ENCODE peak calls at places on chromosome 4, in six cellular contexts. D is Calu3, Q is HEK293T, I is head of caudate nucleus, X is amygdala, S is cardiac muscle cell. N is an unnamed sample.

GRCh38 chr4:997375-998071 is 4.3 kb upstream of the SLC26A1 start:
- DNase-seq in I (peak), D (no peak), Q (no peak), X (no peak), S (no peak), N (no peak)

GRCh38 chr4:23878235-23878861 is 11.5 kb downstream of the PPARGC1A start:
- DNase-seq in D (no peak), X (no peak), Q (no peak), S (no peak), I (no peak), N (no peak)

GRCh38 chr4:89307446-89308160 is at the start of gene GPRIN3:
- DNase-seq in S (peak), I (peak), X (peak), Q (peak), D (peak), N (peak)

GRCh38 chr4:111989817-111990216 is 155.4 kb upstream of the FAM241A start:
- DNase-seq in I (no peak), X (no peak), S (no peak), Q (no peak), D (no peak), N (no peak)

GRCh38 chr4:88752754-88753153 is 55.1 kb upstream of the NAP1L5 start:
- DNase-seq in Q (no peak), I (no peak), S (no peak), X (no peak), D (no peak), N (no peak)

GRCh38 chr4:88106205-88106604 is 52.2 kb downstream of the ABCG2 start:
- DNase-seq in I (no peak), X (no peak), D (no peak), Q (no peak), S (no peak), N (no peak)

GRCh38 chr4:103306870-103307345 is 108.8 kb upstream of the CENPE start:
- DNase-seq in S (peak), I (peak), X (peak), D (peak), Q (no peak), N (peak)

GRCh38 chr4:110515676-110516075 is 39.7 kb downstream of the ENPEP start:
- DNase-seq in Q (no peak), S (no peak), D (no peak), I (no peak), X (no peak), N (no peak)

GRCh38 chr4:56424697-56425514 is 10.5 kb downstream of the PPAT start:
- DNase-seq in Q (peak), D (peak), S (peak), X (no peak), I (peak), N (no peak)

GRCh38 chr4:105022811-105023667 is 123.6 kb upstream of the TET2 start:
- DNase-seq in S (peak), Q (no peak), X (no peak), D (peak), I (no peak), N (no peak)

GRCh38 chr4:68871772-68872441 is 56.1 kb downstream of the UGT2B10 start:
- DNase-seq in X (no peak), I (no peak), Q (no peak), S (no peak), D (no peak), N (no peak)

GRCh38 chr4:8199594-8200301 is 658 bp downstream of the SH3TC1 start:
- DNase-seq in I (no peak), D (peak), X (no peak), Q (no peak), S (no peak), N (no peak)

GRCh38 chr4:76199664-76200211 is 13.9 kb downstream of the SCARB2 start:
- DNase-seq in X (peak), S (peak), D (no peak), I (peak), Q (no peak), N (peak)

GRCh38 chr4:35700663-35701062 is 543.7 kb downstream of the ARAP2 start:
- DNase-seq in X (no peak), Q (no peak), I (no peak), S (no peak), D (no peak), N (no peak)

GRCh38 chr4:147617841-147618421 is 734 bp downstream of the TMEM184C start:
- DNase-seq in D (no peak), S (no peak), I (no peak), X (no peak), Q (no peak), N (no peak)

GRCh38 chr4:122668241-122668640 is 47.4 kb upstream of the IL21 start:
- DNase-seq in D (no peak), X (no peak), I (no peak), Q (no peak), S (no peak), N (no peak)

GRCh38 chr4:38125816-38126215 is 165.6 kb downstream of the PTTG2 start:
- DNase-seq in D (no peak), S (no peak), I (no peak), X (no peak), Q (no peak), N (no peak)

GRCh38 chr4:6701371-6701770 is 7.7 kb downstream of the S100P start:
- DNase-seq in X (no peak), Q (peak), S (no peak), D (no peak), I (no peak), N (no peak)

GRCh38 chr4:20353646-20354045 is 101.9 kb downstream of the SLIT2 start:
- DNase-seq in Q (no peak), I (no peak), X (no peak), D (no peak), S (no peak), N (no peak)

GRCh38 chr4:148216321-148216720 is 225.9 kb downstream of the NR3C2 start:
- DNase-seq in I (no peak), D (no peak), S (no peak), X (no peak), Q (no peak), N (no peak)

GRCh38 chr4:127501103-127501502 is 131.7 kb upstream of the INTU start:
- DNase-seq in I (no peak), Q (no peak), S (peak), X (no peak), D (no peak), N (no peak)

GRCh38 chr4:187608001-187608421 is 387.6 kb upstream of the ZFP42 start:
- DNase-seq in S (peak), I (no peak), Q (no peak), D (no peak), X (no peak), N (no peak)

GRCh38 chr4:107734120-107734519 is 14.1 kb upstream of the PAPSS1 start:
- DNase-seq in I (no peak), X (no peak), Q (peak), D (peak), S (peak), N (no peak)

GRCh38 chr4:53716471-53717063 is 125.3 kb upstream of the LNX1 start:
- DNase-seq in I (no peak), X (no peak), Q (no peak), S (peak), D (no peak), N (no peak)

GRCh38 chr4:56828784-56829535 is 7.5 kb upstream of the SPINK2 start:
- DNase-seq in X (no peak), I (no peak), S (no peak), Q (no peak), D (no peak), N (no peak)

GRCh38 chr4:66794635-66795034 is 750.7 kb downstream of the CENPC start:
- DNase-seq in X (no peak), S (no peak), D (no peak), I (no peak), Q (no peak), N (no peak)